ENCODE peak calls at places on chromosome 16, in nine cellular contexts. One of them, this sample, is unnamed.

GRCh38 chr16:66020642-66021041 is 345.8 kb upstream of the CDH5 start:
- DNase-seq in A549: peak; percentile 4
- DNase-seq in Peyer's patch: no peak
- DNase-seq in ascending aorta: no peak
- DNase-seq in keratinocyte: no peak
- DNase-seq in AG04450: no peak
- DNase-seq in left ventricle myocardium inferior: no peak
- DNase-seq in PC-9: no peak
- DNase-seq in psoas muscle: no peak
- DNase-seq in this sample: no peak

GRCh38 chr16:54080524-54081008 is 206.0 kb downstream of the IRX3 start:
- DNase-seq in A549: peak; percentile 31
- DNase-seq in psoas muscle: no peak
- DNase-seq in ascending aorta: no peak
- DNase-seq in Peyer's patch: no peak
- DNase-seq in AG04450: peak; percentile 88
- DNase-seq in left ventricle myocardium inferior: no peak
- DNase-seq in keratinocyte: peak; percentile 28
- DNase-seq in PC-9: peak; percentile 50
- DNase-seq in this sample: no peak

GRCh38 chr16:83356266-83356665 is 451.5 kb upstream of the HSBP1 start:
- DNase-seq in Peyer's patch: no peak
- DNase-seq in ascending aorta: no peak
- DNase-seq in A549: peak; percentile 47
- DNase-seq in AG04450: peak; percentile 7
- DNase-seq in left ventricle myocardium inferior: no peak
- DNase-seq in PC-9: peak; percentile 2
- DNase-seq in keratinocyte: peak; percentile 36
- DNase-seq in psoas muscle: no peak
- DNase-seq in this sample: no peak

GRCh38 chr16:72501739-72502653 is 330.0 kb upstream of the PMFBP1 start:
- DNase-seq in left ventricle myocardium inferior: peak; percentile 29
- DNase-seq in Peyer's patch: peak; percentile 51
- DNase-seq in AG04450: peak; percentile 45
- DNase-seq in psoas muscle: peak; percentile 57
- DNase-seq in keratinocyte: no peak
- DNase-seq in ascending aorta: peak; percentile 73
- DNase-seq in A549: peak; percentile 48
- DNase-seq in PC-9: peak; percentile 41
- DNase-seq in this sample: no peak

GRCh38 chr16:26598989-26599785 is 467.5 kb upstream of the C16orf82 start:
- DNase-seq in psoas muscle: no peak
- DNase-seq in PC-9: no peak
- DNase-seq in ascending aorta: no peak
- DNase-seq in left ventricle myocardium inferior: no peak
- DNase-seq in AG04450: no peak
- DNase-seq in keratinocyte: no peak
- DNase-seq in Peyer's patch: no peak
- DNase-seq in A549: no peak
- DNase-seq in this sample: no peak

GRCh38 chr16:80720759-80721470 is 83.5 kb downstream of the CDYL2 start:
- DNase-seq in A549: no peak
- DNase-seq in Peyer's patch: no peak
- DNase-seq in ascending aorta: no peak
- DNase-seq in left ventricle myocardium inferior: no peak
- DNase-seq in keratinocyte: no peak
- DNase-seq in psoas muscle: no peak
- DNase-seq in AG04450: no peak
- DNase-seq in PC-9: no peak
- DNase-seq in this sample: no peak

GRCh38 chr16:4339909-4340308 is 11.2 kb downstream of the PAM16 start:
- DNase-seq in keratinocyte: no peak
- DNase-seq in left ventricle myocardium inferior: peak; percentile 54
- DNase-seq in A549: no peak
- DNase-seq in Peyer's patch: no peak
- DNase-seq in PC-9: no peak
- DNase-seq in psoas muscle: no peak
- DNase-seq in ascending aorta: no peak
- DNase-seq in AG04450: peak; percentile 32
- DNase-seq in this sample: no peak

GRCh38 chr16:31090540-31090939 is 1.8 kb upstream of the PRSS53 start:
- DNase-seq in psoas muscle: peak; percentile 24
- DNase-seq in ascending aorta: no peak
- DNase-seq in keratinocyte: no peak
- DNase-seq in left ventricle myocardium inferior: no peak
- DNase-seq in Peyer's patch: no peak
- DNase-seq in PC-9: no peak
- DNase-seq in AG04450: no peak
- DNase-seq in A549: no peak
- DNase-seq in this sample: no peak

GRCh38 chr16:2913603-2914002 is 1.9 kb downstream of the FLYWCH1 start:
- DNase-seq in left ventricle myocardium inferior: no peak
- DNase-seq in Peyer's patch: no peak
- DNase-seq in A549: no peak
- DNase-seq in ascending aorta: no peak
- DNase-seq in PC-9: no peak
- DNase-seq in psoas muscle: no peak
- DNase-seq in AG04450: no peak
- DNase-seq in keratinocyte: no peak
- DNase-seq in this sample: no peak
- H3K4me3 ChIP-seq in left ventricle myocardium inferior: no peak overlapping the region
- H3K4me3 ChIP-seq in Peyer's patch: no peak overlapping the region
- H3K4me3 ChIP-seq in A549: no peak overlapping the region
- H3K4me3 ChIP-seq in ascending aorta: no peak overlapping the region
- H3K4me3 ChIP-seq in PC-9: no peak overlapping the region
- H3K4me3 ChIP-seq in psoas muscle: peak overlapping the region; percentile 93
- H3K4me3 ChIP-seq in AG04450: peak overlapping the region; percentile 91
- H3K4me3 ChIP-seq in keratinocyte: peak overlapping the region; percentile 86
- H3K4me3 ChIP-seq in this sample: no peak overlapping the region

GRCh38 chr16:2224183-2224486 is 744 bp downstream of the E4F1 start:
- DNase-seq in left ventricle myocardium inferior: no peak
- DNase-seq in AG04450: no peak
- DNase-seq in Peyer's patch: no peak
- DNase-seq in psoas muscle: no peak
- DNase-seq in PC-9: no peak
- DNase-seq in A549: no peak
- DNase-seq in ascending aorta: no peak
- DNase-seq in keratinocyte: no peak
- DNase-seq in this sample: no peak
- H3K4me3 ChIP-seq in left ventricle myocardium inferior: peak overlapping the region; percentile 93
- H3K4me3 ChIP-seq in AG04450: peak overlapping the region; percentile 85
- H3K4me3 ChIP-seq in Peyer's patch: peak overlapping the region; percentile 98
- H3K4me3 ChIP-seq in psoas muscle: peak overlapping the region; percentile 92
- H3K4me3 ChIP-seq in PC-9: peak overlapping the region; percentile 83
- H3K4me3 ChIP-seq in A549: peak overlapping the region; percentile 98
- H3K4me3 ChIP-seq in ascending aorta: peak overlapping the region; percentile 89
- H3K4me3 ChIP-seq in keratinocyte: peak overlapping the region; percentile 73
- H3K4me3 ChIP-seq in this sample: peak overlapping the region; percentile 87

GRCh38 chr16:68737730-68738590 is 868 bp downstream of the CDH1 start:
- DNase-seq in A549: peak; percentile 73
- DNase-seq in left ventricle myocardium inferior: no peak
- DNase-seq in psoas muscle: no peak
- DNase-seq in PC-9: peak; percentile 70
- DNase-seq in ascending aorta: no peak
- DNase-seq in keratinocyte: no peak
- DNase-seq in AG04450: no peak
- DNase-seq in Peyer's patch: peak; percentile 84
- DNase-seq in this sample: no peak

GRCh38 chr16:68739964-68740627 is 3.0 kb downstream of the CDH1 start:
- DNase-seq in ascending aorta: no peak
- DNase-seq in A549: peak; percentile 57
- DNase-seq in Peyer's patch: no peak
- DNase-seq in left ventricle myocardium inferior: no peak
- DNase-seq in PC-9: no peak
- DNase-seq in AG04450: no peak
- DNase-seq in psoas muscle: no peak
- DNase-seq in keratinocyte: no peak
- DNase-seq in this sample: no peak

GRCh38 chr16:68737046-68737729 is at the start of gene CDH1:
- DNase-seq in keratinocyte: no peak
- DNase-seq in AG04450: no peak
- DNase-seq in Peyer's patch: peak; percentile 93
- DNase-seq in A549: no peak
- DNase-seq in ascending aorta: no peak
- DNase-seq in PC-9: peak; percentile 94
- DNase-seq in psoas muscle: no peak
- DNase-seq in left ventricle myocardium inferior: no peak
- DNase-seq in this sample: peak; percentile 7

GRCh38 chr16:68743664-68744063 is 6.6 kb downstream of the CDH1 start:
- DNase-seq in Peyer's patch: no peak
- DNase-seq in psoas muscle: no peak
- DNase-seq in PC-9: no peak
- DNase-seq in left ventricle myocardium inferior: no peak
- DNase-seq in AG04450: no peak
- DNase-seq in ascending aorta: no peak
- DNase-seq in A549: no peak
- DNase-seq in keratinocyte: no peak
- DNase-seq in this sample: no peak

DNA sequence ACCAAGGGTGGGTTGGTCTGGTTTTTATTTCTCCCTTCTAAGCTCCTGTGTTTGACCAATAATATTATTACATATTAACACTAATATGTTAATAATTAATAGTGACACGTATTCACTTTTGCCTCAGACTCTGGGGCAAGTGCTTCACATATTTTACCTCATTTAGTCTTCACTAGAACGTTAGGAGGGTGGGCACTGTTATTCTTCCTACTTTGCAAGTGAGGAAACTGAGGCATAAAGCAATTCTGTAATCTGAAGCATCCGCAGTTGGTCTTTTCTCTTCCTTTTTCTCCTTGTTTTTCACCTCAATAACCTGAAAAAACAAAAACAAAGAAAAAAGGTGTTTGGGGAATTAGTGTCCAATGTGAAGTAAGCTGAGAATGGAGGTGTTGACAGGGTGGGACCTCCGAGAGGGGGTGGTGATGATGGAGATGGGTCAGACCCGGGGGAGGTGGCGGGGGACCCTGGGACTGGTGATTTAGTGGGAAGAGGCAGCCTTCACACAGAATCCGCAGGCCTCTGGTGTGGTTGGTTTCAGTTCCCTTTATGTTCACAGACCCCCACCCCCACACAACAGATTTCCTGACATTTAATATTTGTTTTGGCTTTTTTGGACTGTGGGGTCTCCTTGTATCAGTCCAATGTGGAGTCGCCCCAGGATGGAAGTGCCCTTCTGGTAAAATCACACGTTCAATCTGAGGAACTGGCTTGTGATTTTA is 3.7 kb downstream of the CDH1 start:
- DNase-seq in AG04450: no peak
- DNase-seq in A549: no peak
- DNase-seq in ascending aorta: no peak
- DNase-seq in Peyer's patch: no peak
- DNase-seq in psoas muscle: no peak
- DNase-seq in left ventricle myocardium inferior: no peak
- DNase-seq in PC-9: no peak
- DNase-seq in keratinocyte: no peak
- DNase-seq in this sample: no peak
- H3K4me3 ChIP-seq in AG04450: no peak overlapping the region
- H3K4me3 ChIP-seq in A549: no peak overlapping the region
- H3K4me3 ChIP-seq in ascending aorta: no peak overlapping the region
- H3K4me3 ChIP-seq in Peyer's patch: no peak overlapping the region
- H3K4me3 ChIP-seq in psoas muscle: no peak overlapping the region
- H3K4me3 ChIP-seq in left ventricle myocardium inferior: no peak overlapping the region
- H3K4me3 ChIP-seq in PC-9: no peak overlapping the region
- H3K4me3 ChIP-seq in keratinocyte: peak overlapping the region; percentile 1
- H3K4me3 ChIP-seq in this sample: no peak overlapping the region

GRCh38 chr16:74867281-74867849 is 92.7 kb upstream of the FA2H start:
- DNase-seq in Peyer's patch: no peak
- DNase-seq in ascending aorta: no peak
- DNase-seq in keratinocyte: no peak
- DNase-seq in PC-9: no peak
- DNase-seq in A549: no peak
- DNase-seq in psoas muscle: no peak
- DNase-seq in left ventricle myocardium inferior: no peak
- DNase-seq in AG04450: no peak
- DNase-seq in this sample: no peak
- H3K4me3 ChIP-seq in Peyer's patch: no peak overlapping the region
- H3K4me3 ChIP-seq in ascending aorta: no peak overlapping the region
- H3K4me3 ChIP-seq in keratinocyte: peak overlapping the region; percentile 7
- H3K4me3 ChIP-seq in PC-9: no peak overlapping the region
- H3K4me3 ChIP-seq in A549: no peak overlapping the region
- H3K4me3 ChIP-seq in psoas muscle: no peak overlapping the region
- H3K4me3 ChIP-seq in left ventricle myocardium inferior: no peak overlapping the region
- H3K4me3 ChIP-seq in AG04450: no peak overlapping the region
- H3K4me3 ChIP-seq in this sample: no peak overlapping the region

GRCh38 chr16:85460983-85461813 is 151.9 kb upstream of the GSE1 start:
- DNase-seq in AG04450: peak; percentile 10
- DNase-seq in ascending aorta: no peak
- DNase-seq in left ventricle myocardium inferior: no peak
- DNase-seq in psoas muscle: peak; percentile 70
- DNase-seq in Peyer's patch: no peak
- DNase-seq in PC-9: no peak
- DNase-seq in keratinocyte: no peak
- DNase-seq in A549: peak; percentile 52
- DNase-seq in this sample: no peak
- H3K4me3 ChIP-seq in AG04450: no peak overlapping the region
- H3K4me3 ChIP-seq in ascending aorta: peak overlapping the region; percentile 47
- H3K4me3 ChIP-seq in left ventricle myocardium inferior: peak overlapping the region; percentile 60
- H3K4me3 ChIP-seq in psoas muscle: peak overlapping the region; percentile 58
- H3K4me3 ChIP-seq in Peyer's patch: no peak overlapping the region
- H3K4me3 ChIP-seq in PC-9: no peak overlapping the region
- H3K4me3 ChIP-seq in keratinocyte: no peak overlapping the region
- H3K4me3 ChIP-seq in A549: no peak overlapping the region
- H3K4me3 ChIP-seq in this sample: peak overlapping the region; percentile 67

GRCh38 chr16:49283376-49284049 is 1.9 kb upstream of the CBLN1 start:
- DNase-seq in A549: no peak
- DNase-seq in psoas muscle: no peak
- DNase-seq in AG04450: no peak
- DNase-seq in ascending aorta: no peak
- DNase-seq in keratinocyte: no peak
- DNase-seq in PC-9: no peak
- DNase-seq in left ventricle myocardium inferior: no peak
- DNase-seq in Peyer's patch: no peak
- DNase-seq in this sample: no peak

GRCh38 chr16:49281481-49281842 is at the start of gene CBLN1:
- DNase-seq in keratinocyte: no peak
- DNase-seq in left ventricle myocardium inferior: no peak
- DNase-seq in A549: no peak
- DNase-seq in AG04450: no peak
- DNase-seq in ascending aorta: no peak
- DNase-seq in Peyer's patch: no peak
- DNase-seq in psoas muscle: no peak
- DNase-seq in PC-9: no peak
- DNase-seq in this sample: no peak

GRCh38 chr16:49281843-49282642 is 405 bp upstream of the CBLN1 start:
- DNase-seq in A549: peak; percentile 78
- DNase-seq in Peyer's patch: peak; percentile 85
- DNase-seq in left ventricle myocardium inferior: peak; percentile 83
- DNase-seq in PC-9: no peak
- DNase-seq in AG04450: no peak
- DNase-seq in psoas muscle: peak; percentile 89
- DNase-seq in keratinocyte: no peak
- DNase-seq in ascending aorta: peak; percentile 68
- DNase-seq in this sample: no peak

GRCh38 chr16:49280861-49281331 is 742 bp downstream of the CBLN1 start:
- DNase-seq in psoas muscle: no peak
- DNase-seq in PC-9: no peak
- DNase-seq in left ventricle myocardium inferior: no peak
- DNase-seq in ascending aorta: no peak
- DNase-seq in AG04450: no peak
- DNase-seq in A549: no peak
- DNase-seq in Peyer's patch: no peak
- DNase-seq in keratinocyte: no peak
- DNase-seq in this sample: no peak

GRCh38 chr16:49282690-49283375 is 1.2 kb upstream of the CBLN1 start:
- DNase-seq in ascending aorta: no peak
- DNase-seq in left ventricle myocardium inferior: no peak
- DNase-seq in PC-9: no peak
- DNase-seq in A549: no peak
- DNase-seq in AG04450: no peak
- DNase-seq in psoas muscle: no peak
- DNase-seq in Peyer's patch: no peak
- DNase-seq in keratinocyte: no peak
- DNase-seq in this sample: no peak
- H3K4me3 ChIP-seq in ascending aorta: peak overlapping the region; percentile 40
- H3K4me3 ChIP-seq in left ventricle myocardium inferior: peak overlapping the region; percentile 67
- H3K4me3 ChIP-seq in PC-9: no peak overlapping the region
- H3K4me3 ChIP-seq in A549: peak overlapping the region; percentile 57
- H3K4me3 ChIP-seq in AG04450: no peak overlapping the region
- H3K4me3 ChIP-seq in psoas muscle: peak overlapping the region; percentile 67
- H3K4me3 ChIP-seq in Peyer's patch: no peak overlapping the region
- H3K4me3 ChIP-seq in keratinocyte: no peak overlapping the region
- H3K4me3 ChIP-seq in this sample: no peak overlapping the region

This sample was measured in CD8-positive, alpha-beta memory T cell.